ENCODE peak calls at places on chromosomes 12 and 14, in five cellular contexts. H is neuronal stem cell; U is central memory CD4-positive, alpha-beta T cell; P is mucosa of gallbladder; E is GM10248. D is an unnamed sample.

GRCh38 chr12:119227292-119227691 is 48.6 kb downstream of the HSPB8 start:
- DNase-seq in H (no peak), U (no peak), P (no peak), E (no peak), D (no peak)

GRCh38 chr14:73168691-73169090 is 32.4 kb downstream of the PSEN1 start:
- DNase-seq in H (no peak), U (no peak), P (no peak), E (no peak), D (no peak)

GRCh38 chr12:131386167-131386521 is 324.7 kb upstream of the SFSWAP start:
- DNase-seq in H (no peak), U (no peak), P (no peak), E (no peak), D (no peak)

GRCh38 chr12:31005944-31006361 is 67.7 kb upstream of the DDX11 start:
- DNase-seq in H (no peak), U (no peak), P (no peak), E (no peak), D (no peak)

GRCh38 chr12:6662602-6662905 is 365 bp downstream of the ING4 start:
- DNase-seq in H (no peak), U (no peak), P (no peak), E (no peak), D (no peak)

GRCh38 chr12:7797698-7798398 is 8.6 kb downstream of the NANOG start:
- DNase-seq in H (no peak), U (no peak), P (peak; percentile 32), E (no peak), D (no peak)

GRCh38 chr12:68863109-68863770 is 55.3 kb downstream of the MDM2 start:
- DNase-seq in H (no peak), U (no peak), P (no peak), E (no peak), D (no peak)

GRCh38 chr14:32932302-32932920 is 6.3 kb upstream of the NPAS3 start:
- DNase-seq in H (no peak), U (no peak), P (no peak), E (no peak), D (no peak)

GRCh38 chr12:125381373-125381772 is 316.1 kb downstream of the AACS start:
- DNase-seq in H (no peak), U (no peak), P (no peak), E (no peak), D (no peak)

D was measured in T-helper 2 cell treated with Interferon-gamma antibody and Interleukin-4, amounts not matched to agents 5 μg/mL and 100 μg/mL, for 36 hours.